ENCODE peak calls at places on chromosome 15, in five cellular contexts. K is GM12878, A is HEK293T, F is HepG2, I is H1. Z is an unnamed sample.

GRCh38 chr15:48963524-48964113 is at the start of gene SHC4:
- DNase-seq in K (no peak), A (peak), F (peak), I (no peak), Z (peak)

GRCh38 chr15:58374147-58374546 is 57.6 kb upstream of the LIPC start:
- DNase-seq in K (no peak), A (no peak), F (no peak), I (no peak), Z (no peak)

GRCh38 chr15:41671656-41672636 is 11.7 kb downstream of the MGA start:
- DNase-seq in K (no peak), A (no peak), F (no peak), I (no peak), Z (no peak)

GRCh38 chr15:39431371-39431770 is 149.5 kb upstream of the THBS1 start:
- DNase-seq in K (no peak), A (no peak), F (no peak), I (no peak), Z (no peak)

GRCh38 chr15:41943543-41944312 is 28.6 kb downstream of the EHD4 start:
- DNase-seq in K (no peak), A (no peak), F (no peak), I (no peak), Z (no peak)

GRCh38 chr15:43954181-43954621 is 127.4 kb downstream of the WDR76 start:
- DNase-seq in K (no peak), A (no peak), F (no peak), I (no peak), Z (no peak)

GRCh38 chr15:76982756-76983155 is 12.2 kb upstream of the PSTPIP1 start:
- DNase-seq in K (no peak), A (no peak), F (no peak), I (no peak), Z (no peak)

GRCh38 chr15:58052334-58052733 is 13.2 kb downstream of the ALDH1A2 start:
- DNase-seq in K (no peak), A (no peak), F (no peak), I (no peak), Z (no peak)

GRCh38 chr15:91182096-91182495 is 82.0 kb downstream of the SV2B start:
- DNase-seq in K (no peak), A (no peak), F (no peak), I (no peak), Z (no peak)

GRCh38 chr15:44137750-44138149 is 57.3 kb downstream of the FRMD5 start:
- DNase-seq in K (no peak), A (no peak), F (no peak), I (no peak), Z (no peak)

GRCh38 chr15:66115568-66116206 is 137.9 kb downstream of the MEGF11 start:
- DNase-seq in K (no peak), A (no peak), F (no peak), I (no peak), Z (no peak)

GRCh38 chr15:62275818-62276217 is 110.7 kb upstream of the C2CD4B start:
- DNase-seq in K (no peak), A (no peak), F (no peak), I (no peak), Z (no peak)

GRCh38 chr15:53586815-53587214 is 172.6 kb downstream of the WDR72 start:
- DNase-seq in K (no peak), A (peak), F (peak), I (peak), Z (peak)

GRCh38 chr15:63071288-63071909 is 28.9 kb downstream of the TPM1 start:
- DNase-seq in K (no peak), A (no peak), F (no peak), I (no peak), Z (no peak)

GRCh38 chr15:62976301-62976842 is 66.2 kb upstream of the TPM1 start:
- DNase-seq in K (no peak), A (no peak), F (no peak), I (no peak), Z (no peak)

GRCh38 chr15:96121521-96121920 is 209.0 kb upstream of the NR2F2 start:
- DNase-seq in K (no peak), A (no peak), F (no peak), I (no peak), Z (no peak)

GRCh38 chr15:78243491-78243941 is 9.2 kb upstream of the ACSBG1 start:
- DNase-seq in K (no peak), A (no peak), F (no peak), I (peak), Z (peak)

GRCh38 chr15:42622328-42622925 is 47.0 kb downstream of the STARD9 start:
- DNase-seq in K (no peak), A (no peak), F (peak), I (no peak), Z (no peak)

GRCh38 chr15:64247906-64248541 is 85.2 kb upstream of the PPIB start:
- DNase-seq in K (peak), A (peak), F (peak), I (no peak), Z (peak)

GRCh38 chr15:52789601-52790165 is 453 bp downstream of the ONECUT1 start:
- DNase-seq in K (no peak), A (peak), F (no peak), I (peak), Z (no peak)

GRCh38 chr15:35107122-35107521 is 22.0 kb upstream of the NANOGP8 start:
- DNase-seq in K (no peak), A (no peak), F (no peak), I (no peak), Z (no peak)

GRCh38 chr15:71596672-71597071 is 213.7 kb upstream of the NR2E3 start:
- DNase-seq in K (no peak), A (no peak), F (no peak), I (no peak), Z (no peak)

GRCh38 chr15:39585394-39585841 is 4.5 kb downstream of the THBS1 start:
- DNase-seq in K (no peak), A (no peak), F (no peak), I (no peak), Z (no peak)

GRCh38 chr15:70141376-70142071 is 43.8 kb upstream of the TLE3 start:
- DNase-seq in K (no peak), A (no peak), F (no peak), I (no peak), Z (no peak)
- TF ChIP-seq SUZ12 in K (no peak), A (no peak), F (no peak), I (no peak), Z (no peak)

GRCh38 chr15:92429378-92430066 is 35.8 kb downstream of the ST8SIA2 start:
- DNase-seq in K (no peak), A (no peak), F (no peak), I (peak), Z (peak)
- TF ChIP-seq SUZ12 in K (no peak), A (no peak), F (no peak), I (no peak), Z (no peak)

GRCh38 chr15:26661107-26661506 is 111.8 kb downstream of the GABRB3 start:
- DNase-seq in K (no peak), A (no peak), F (no peak), I (no peak), Z (no peak)
- TF ChIP-seq SUZ12 in K (no peak), A (no peak), F (no peak), I (no peak), Z (no peak)

GRCh38 chr15:83747050-83747717 is 93.3 kb downstream of the ADAMTSL3 start:
- DNase-seq in K (no peak), A (no peak), F (peak), I (no peak), Z (no peak)
- TF ChIP-seq SUZ12 in K (no peak), A (no peak), F (no peak), I (no peak), Z (no peak)

GRCh38 chr15:101615986-101616848 is 36.0 kb downstream of the TM2D3 start:
- DNase-seq in K (no peak), A (peak), F (peak), I (peak), Z (peak)
- TF ChIP-seq SUZ12 in K (no peak), A (no peak), F (no peak), I (no peak), Z (no peak)

GRCh38 chr15:61115679-61116078 is 113.4 kb downstream of the RORA start:
- DNase-seq in K (no peak), A (no peak), F (no peak), I (no peak), Z (no peak)

GRCh38 chr15:61122624-61123375 is 106.3 kb downstream of the RORA start:
- DNase-seq in K (no peak), A (no peak), F (no peak), I (no peak), Z (no peak)

GRCh38 chr15:61116830-61117229 is 112.3 kb downstream of the RORA start:
- DNase-seq in K (no peak), A (no peak), F (no peak), I (no peak), Z (no peak)

GRCh38 chr15:61118885-61119284 is 110.2 kb downstream of the RORA start:
- DNase-seq in K (no peak), A (peak), F (no peak), I (no peak), Z (peak)

DNA sequence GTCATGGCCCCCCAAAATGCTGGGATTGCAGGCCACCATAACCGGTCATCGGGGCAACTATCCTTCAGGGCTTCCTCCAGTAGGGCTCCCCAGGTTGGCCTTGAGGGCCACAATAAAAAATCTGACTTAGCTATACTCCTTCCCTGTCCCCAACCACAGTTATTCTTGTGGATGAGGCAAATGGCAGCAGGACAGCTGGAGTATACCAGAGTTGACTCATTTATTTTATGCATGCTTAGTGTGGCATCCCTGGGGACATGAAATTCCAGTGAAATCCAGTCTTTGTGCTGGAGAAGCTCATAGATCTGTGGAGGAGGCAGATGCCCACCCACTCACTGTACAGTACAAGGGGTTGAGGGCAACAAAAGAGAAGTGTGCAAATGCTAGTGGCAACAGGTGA is 109.5 kb downstream of the RORA start:
- DNase-seq in K (no peak), A (no peak), F (no peak), I (no peak), Z (no peak)
- TF ChIP-seq SUZ12 in K (no peak), A (no peak), F (no peak), I (no peak), Z (no peak)

DNA sequence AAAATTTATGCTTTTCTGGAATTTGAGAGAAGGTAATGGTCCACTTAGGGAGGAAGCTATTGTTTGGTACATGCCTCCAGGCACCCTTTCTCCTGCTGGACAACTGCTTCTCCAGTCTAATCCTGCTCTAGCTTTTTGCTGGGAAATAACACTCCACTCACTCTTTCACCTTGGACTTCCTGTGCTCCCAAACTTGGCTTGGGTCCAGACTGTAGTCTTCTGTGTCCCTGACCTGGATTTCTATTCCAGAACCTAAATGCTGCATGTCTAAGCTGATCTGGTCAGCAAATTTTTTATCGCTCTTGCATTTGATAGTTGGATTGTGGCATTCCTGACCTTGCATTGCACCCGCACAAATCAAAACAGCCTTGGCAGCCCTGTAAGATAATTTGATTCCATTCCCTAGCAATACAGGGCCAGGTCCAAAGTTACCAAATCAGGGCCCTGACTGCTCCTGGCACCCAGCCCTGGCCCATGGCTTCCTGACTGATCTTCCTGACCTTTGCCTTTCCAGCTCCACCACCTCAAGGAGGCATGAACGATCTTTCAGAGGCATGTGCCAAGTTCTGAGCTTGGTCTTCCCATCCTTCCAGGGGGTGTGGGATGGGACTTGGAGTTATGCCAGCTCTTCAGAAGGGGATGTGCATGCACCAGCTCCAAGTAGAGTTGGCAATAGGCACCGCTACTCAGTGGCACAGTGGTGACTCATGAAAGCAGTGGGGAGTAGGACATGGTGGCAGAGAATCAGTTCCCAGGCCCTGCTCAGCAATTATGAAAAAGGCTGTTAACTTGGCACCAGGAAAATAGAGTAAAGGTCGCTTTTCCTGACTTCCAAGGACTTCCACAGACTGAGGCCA is 43.9 kb upstream of the GOLGA8J start:
- DNase-seq in K (no peak), A (no peak), F (no peak), I (no peak), Z (no peak)
- TF ChIP-seq SUZ12 in K (no peak), A (no peak), F (no peak), I (no peak), Z (no peak)

Z was measured in NT2/D1.